ENCODE peak calls at places on chromosomes 4 and X, in six cellular contexts. One of them, this sample, is unnamed.

GRCh38 chr4:145773581-145774234 is 93.8 kb downstream of the C4orf51 start:
- DNase-seq in A673: no peak
- DNase-seq in sigmoid colon: peak
- DNase-seq in tibial artery: no peak
- DNase-seq in aorta: no peak
- DNase-seq in ovary: no peak
- DNase-seq in this sample: no peak

GRCh38 chr4:156591679-156592078 is 379.9 kb downstream of the PDGFC start:
- DNase-seq in sigmoid colon: no peak
- DNase-seq in ovary: no peak
- DNase-seq in aorta: no peak
- DNase-seq in tibial artery: no peak
- DNase-seq in A673: no peak
- DNase-seq in this sample: no peak

GRCh38 chr4:93759506-93759905 is 69.0 kb upstream of the ATOH1 start:
- DNase-seq in ovary: no peak
- DNase-seq in tibial artery: no peak
- DNase-seq in A673: no peak
- DNase-seq in aorta: no peak
- DNase-seq in sigmoid colon: no peak
- DNase-seq in this sample: no peak

GRCh38 chr4:8005033-8005808 is 65.6 kb upstream of the AFAP1 start:
- DNase-seq in sigmoid colon: no peak
- DNase-seq in ovary: no peak
- DNase-seq in tibial artery: no peak
- DNase-seq in A673: no peak
- DNase-seq in aorta: no peak
- DNase-seq in this sample: no peak

GRCh38 chr4:153748378-153748777 is 11.4 kb downstream of the RNF175 start:
- DNase-seq in ovary: no peak
- DNase-seq in tibial artery: peak
- DNase-seq in A673: no peak
- DNase-seq in aorta: peak
- DNase-seq in sigmoid colon: no peak
- DNase-seq in this sample: no peak

GRCh38 chr4:139873111-139873866 is 207.7 kb downstream of the MGST2 start:
- DNase-seq in tibial artery: no peak
- DNase-seq in sigmoid colon: no peak
- DNase-seq in aorta: no peak
- DNase-seq in A673: no peak
- DNase-seq in ovary: no peak
- DNase-seq in this sample: no peak

GRCh38 chrX:110588853-110589252 is 206.8 kb downstream of the CHRDL1 start:
- DNase-seq in ovary: no peak
- DNase-seq in sigmoid colon: no peak
- DNase-seq in aorta: no peak
- DNase-seq in tibial artery: no peak
- DNase-seq in A673: no peak
- DNase-seq in this sample: no peak

GRCh38 chr4:6011686-6012085 is 6.5 kb downstream of the C4orf50 start:
- DNase-seq in A673: no peak
- DNase-seq in tibial artery: no peak
- DNase-seq in sigmoid colon: no peak
- DNase-seq in ovary: no peak
- DNase-seq in aorta: no peak
- DNase-seq in this sample: no peak

GRCh38 chr4:155497306-155497705 is 120.5 kb upstream of the MAP9 start:
- DNase-seq in aorta: no peak
- DNase-seq in sigmoid colon: no peak
- DNase-seq in ovary: no peak
- DNase-seq in A673: peak
- DNase-seq in tibial artery: no peak
- DNase-seq in this sample: no peak

GRCh38 chr4:107693132-107693531 is 26.9 kb downstream of the PAPSS1 start:
- DNase-seq in sigmoid colon: no peak
- DNase-seq in aorta: no peak
- DNase-seq in ovary: no peak
- DNase-seq in A673: no peak
- DNase-seq in tibial artery: no peak
- DNase-seq in this sample: no peak

GRCh38 chrX:154013614-154014360 is 5.9 kb downstream of the IRAK1 start:
- DNase-seq in aorta: no peak
- DNase-seq in A673: peak
- DNase-seq in sigmoid colon: no peak
- DNase-seq in tibial artery: no peak
- DNase-seq in ovary: peak
- DNase-seq in this sample: no peak

GRCh38 chr4:6424425-6424824 is 48.0 kb downstream of the PPP2R2C start:
- DNase-seq in A673: no peak
- DNase-seq in tibial artery: no peak
- DNase-seq in ovary: no peak
- DNase-seq in aorta: peak
- DNase-seq in sigmoid colon: no peak
- DNase-seq in this sample: no peak

GRCh38 chr4:151434183-151434860 is 25.3 kb downstream of the FHIP1A start:
- DNase-seq in ovary: no peak
- DNase-seq in aorta: no peak
- DNase-seq in sigmoid colon: no peak
- DNase-seq in tibial artery: no peak
- DNase-seq in A673: no peak
- DNase-seq in this sample: no peak

GRCh38 chr4:153346563-153346962 is 2.1 kb downstream of the MND1 start:
- DNase-seq in ovary: no peak
- DNase-seq in aorta: no peak
- DNase-seq in A673: peak
- DNase-seq in sigmoid colon: no peak
- DNase-seq in tibial artery: no peak
- DNase-seq in this sample: no peak

GRCh38 chrX:64850371-64851082 is 125.7 kb downstream of the ZC4H2 start:
- DNase-seq in ovary: no peak
- DNase-seq in tibial artery: no peak
- DNase-seq in aorta: no peak
- DNase-seq in sigmoid colon: no peak
- DNase-seq in A673: no peak
- DNase-seq in this sample: no peak

GRCh38 chr4:69708211-69708610 is 52.2 kb downstream of the SULT1B1 start:
- DNase-seq in A673: no peak
- DNase-seq in tibial artery: no peak
- DNase-seq in sigmoid colon: no peak
- DNase-seq in aorta: no peak
- DNase-seq in ovary: no peak
- DNase-seq in this sample: no peak

GRCh38 chrX:153055827-153056748 is at the start of gene PNMA3:
- DNase-seq in tibial artery: no peak
- DNase-seq in aorta: no peak
- DNase-seq in A673: peak
- DNase-seq in ovary: no peak
- DNase-seq in sigmoid colon: no peak
- DNase-seq in this sample: no peak

GRCh38 chrX:55716937-55717336 is 612 bp upstream of the RRAGB start:
- DNase-seq in ovary: no peak
- DNase-seq in A673: no peak
- DNase-seq in tibial artery: no peak
- DNase-seq in aorta: no peak
- DNase-seq in sigmoid colon: no peak
- DNase-seq in this sample: no peak
- H3K27ac ChIP-seq in ovary: no peak
- H3K27ac ChIP-seq in A673: no peak
- H3K27ac ChIP-seq in tibial artery: peak
- H3K27ac ChIP-seq in aorta: no peak
- H3K27ac ChIP-seq in sigmoid colon: peak
- H3K27ac ChIP-seq in this sample: peak

GRCh38 chr4:48167538-48168263 is 33.7 kb upstream of the TXK start:
- DNase-seq in tibial artery: no peak
- DNase-seq in aorta: no peak
- DNase-seq in sigmoid colon: no peak
- DNase-seq in A673: no peak
- DNase-seq in ovary: no peak
- DNase-seq in this sample: no peak

GRCh38 chr4:48162162-48162561 is 28.1 kb upstream of the TXK start:
- DNase-seq in ovary: no peak
- DNase-seq in sigmoid colon: no peak
- DNase-seq in tibial artery: no peak
- DNase-seq in aorta: no peak
- DNase-seq in A673: no peak
- DNase-seq in this sample: no peak
- H3K27ac ChIP-seq in ovary: no peak
- H3K27ac ChIP-seq in sigmoid colon: no peak
- H3K27ac ChIP-seq in tibial artery: peak
- H3K27ac ChIP-seq in aorta: no peak
- H3K27ac ChIP-seq in A673: peak
- H3K27ac ChIP-seq in this sample: no peak

GRCh38 chrX:71244359-71245128 is 9.4 kb downstream of the ZMYM3 start:
- DNase-seq in sigmoid colon: no peak
- DNase-seq in tibial artery: no peak
- DNase-seq in ovary: no peak
- DNase-seq in A673: no peak
- DNase-seq in aorta: no peak
- DNase-seq in this sample: no peak

GRCh38 chrX:71250856-71251255 is 3.1 kb downstream of the ZMYM3 start:
- DNase-seq in tibial artery: no peak
- DNase-seq in sigmoid colon: no peak
- DNase-seq in aorta: no peak
- DNase-seq in ovary: no peak
- DNase-seq in A673: no peak
- DNase-seq in this sample: no peak

DNA sequence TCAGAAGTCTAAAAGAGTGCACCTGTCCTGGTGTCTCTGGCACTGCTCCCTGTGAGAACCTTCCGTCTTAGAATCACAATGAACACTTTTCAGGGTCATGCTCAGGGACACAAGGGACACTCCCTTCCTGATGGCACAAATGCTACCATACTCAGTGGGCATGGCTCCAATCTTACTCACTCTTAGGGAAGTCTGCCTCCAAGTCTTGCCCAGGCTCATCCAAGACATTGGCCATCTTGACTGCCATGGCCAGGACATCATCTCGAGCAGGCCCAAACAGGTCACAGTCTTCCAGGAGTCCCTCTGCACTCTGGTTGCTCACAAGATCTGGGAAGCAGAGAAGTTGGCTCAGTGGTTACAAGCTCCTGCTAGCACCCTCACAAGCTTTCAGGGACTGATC is 8.8 kb downstream of the ZMYM3 start:
- DNase-seq in ovary: no peak
- DNase-seq in sigmoid colon: no peak
- DNase-seq in tibial artery: no peak
- DNase-seq in A673: no peak
- DNase-seq in aorta: no peak
- DNase-seq in this sample: no peak
- H3K27ac ChIP-seq in ovary: no peak
- H3K27ac ChIP-seq in sigmoid colon: no peak
- H3K27ac ChIP-seq in tibial artery: no peak
- H3K27ac ChIP-seq in A673: no peak
- H3K27ac ChIP-seq in aorta: no peak
- H3K27ac ChIP-seq in this sample: no peak

GRCh38 chrX:112536544-112536943 is 143.2 kb downstream of the LHFPL1 start:
- DNase-seq in tibial artery: no peak
- DNase-seq in A673: no peak
- DNase-seq in sigmoid colon: no peak
- DNase-seq in aorta: no peak
- DNase-seq in ovary: no peak
- DNase-seq in this sample: no peak
- H3K27ac ChIP-seq in tibial artery: no peak
- H3K27ac ChIP-seq in A673: no peak
- H3K27ac ChIP-seq in sigmoid colon: no peak
- H3K27ac ChIP-seq in aorta: no peak
- H3K27ac ChIP-seq in ovary: no peak
- H3K27ac ChIP-seq in this sample: no peak

DNA sequence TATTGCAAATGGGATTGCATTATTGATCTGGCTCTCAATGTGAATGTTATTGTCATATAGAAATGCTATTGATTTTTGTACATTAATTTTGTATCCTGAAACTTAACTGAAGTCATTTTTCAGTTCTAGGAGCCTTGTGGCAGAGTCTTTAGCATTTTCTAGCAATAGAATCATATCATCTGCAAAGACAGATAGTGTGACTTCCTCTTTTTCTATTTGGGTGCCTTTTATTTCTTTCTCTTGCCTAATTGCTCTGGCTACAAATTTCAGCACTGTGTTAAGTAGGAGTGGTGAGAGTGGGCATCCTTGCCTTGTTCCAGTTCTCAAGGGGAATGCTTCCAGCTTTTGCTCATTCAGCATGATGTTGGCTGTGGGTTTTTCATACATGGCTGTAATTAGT is 102.6 kb downstream of the SH3BGRL start:
- DNase-seq in tibial artery: no peak
- DNase-seq in A673: no peak
- DNase-seq in sigmoid colon: no peak
- DNase-seq in aorta: no peak
- DNase-seq in ovary: no peak
- DNase-seq in this sample: no peak
- H3K27ac ChIP-seq in tibial artery: no peak
- H3K27ac ChIP-seq in A673: no peak
- H3K27ac ChIP-seq in sigmoid colon: no peak
- H3K27ac ChIP-seq in aorta: no peak
- H3K27ac ChIP-seq in ovary: no peak
- H3K27ac ChIP-seq in this sample: no peak

GRCh38 chr4:118939169-118939779 is 50.6 kb downstream of the SYNPO2 start:
- DNase-seq in ovary: no peak
- DNase-seq in tibial artery: no peak
- DNase-seq in sigmoid colon: peak
- DNase-seq in aorta: no peak
- DNase-seq in A673: no peak
- DNase-seq in this sample: no peak
- H3K27ac ChIP-seq in ovary: no peak
- H3K27ac ChIP-seq in tibial artery: peak
- H3K27ac ChIP-seq in sigmoid colon: peak
- H3K27ac ChIP-seq in aorta: peak
- H3K27ac ChIP-seq in A673: no peak
- H3K27ac ChIP-seq in this sample: no peak

GRCh38 chrX:20663287-20663686 is 396.6 kb upstream of the RPS6KA3 start:
- DNase-seq in tibial artery: no peak
- DNase-seq in ovary: no peak
- DNase-seq in sigmoid colon: no peak
- DNase-seq in aorta: no peak
- DNase-seq in A673: no peak
- DNase-seq in this sample: no peak
- H3K27ac ChIP-seq in tibial artery: no peak
- H3K27ac ChIP-seq in ovary: no peak
- H3K27ac ChIP-seq in sigmoid colon: no peak
- H3K27ac ChIP-seq in aorta: no peak
- H3K27ac ChIP-seq in A673: no peak
- H3K27ac ChIP-seq in this sample: no peak

GRCh38 chrX:13007519-13008188 is 32.7 kb downstream of the TMSB4X start:
- DNase-seq in sigmoid colon: no peak
- DNase-seq in A673: peak
- DNase-seq in tibial artery: no peak
- DNase-seq in ovary: no peak
- DNase-seq in aorta: no peak
- DNase-seq in this sample: no peak

GRCh38 chrX:13008851-13009250 is 33.9 kb downstream of the TMSB4X start:
- DNase-seq in ovary: no peak
- DNase-seq in A673: no peak
- DNase-seq in sigmoid colon: no peak
- DNase-seq in aorta: no peak
- DNase-seq in tibial artery: no peak
- DNase-seq in this sample: no peak

GRCh38 chrX:13009844-13010243 is 34.6 kb downstream of the FAM9C start:
- DNase-seq in tibial artery: no peak
- DNase-seq in A673: no peak
- DNase-seq in ovary: no peak
- DNase-seq in sigmoid colon: no peak
- DNase-seq in aorta: no peak
- DNase-seq in this sample: no peak

GRCh38 chrX:13009256-13009655 is 34.3 kb downstream of the TMSB4X start:
- DNase-seq in aorta: no peak
- DNase-seq in A673: no peak
- DNase-seq in ovary: no peak
- DNase-seq in sigmoid colon: no peak
- DNase-seq in tibial artery: no peak
- DNase-seq in this sample: no peak

GRCh38 chrX:13008189-13008533 is 33.3 kb downstream of the TMSB4X start:
- DNase-seq in aorta: no peak
- DNase-seq in tibial artery: no peak
- DNase-seq in sigmoid colon: no peak
- DNase-seq in ovary: no peak
- DNase-seq in A673: no peak
- DNase-seq in this sample: no peak
- H3K27ac ChIP-seq in aorta: no peak
- H3K27ac ChIP-seq in tibial artery: no peak
- H3K27ac ChIP-seq in sigmoid colon: no peak
- H3K27ac ChIP-seq in ovary: no peak
- H3K27ac ChIP-seq in A673: no peak
- H3K27ac ChIP-seq in this sample: no peak

This sample was measured in tibial nerve.